ENCODE peak calls at places on chromosomes 4 and X, in four cellular contexts. S, F, G and C are unnamed samples.

GRCh38 chrX:123830309-123830708 is 29.5 kb upstream of the XIAP start:
- DNase-seq in S (peak), F (no peak), G (peak), C (peak)

GRCh38 chr4:1779588-1780382 is 13.3 kb upstream of the FGFR3 start:
- DNase-seq in S (no peak), F (no peak), G (no peak), C (no peak)

GRCh38 chr4:174631901-174632758 is 109.8 kb upstream of the HPGD start:
- DNase-seq in S (no peak), F (no peak), G (peak), C (no peak)

GRCh38 chr4:74374561-74375327 is 9.8 kb downstream of the EREG start:
- DNase-seq in S (peak), F (no peak), G (peak), C (peak)

GRCh38 chrX:18549643-18550042 is 122.3 kb downstream of the RS1 start:
- DNase-seq in S (no peak), F (no peak), G (no peak), C (no peak)

GRCh38 chr4:38468491-38468890 is 195.5 kb upstream of the KLF3 start:
- DNase-seq in S (no peak), F (no peak), G (no peak), C (no peak)

GRCh38 chrX:1248381-1249061 is 20.1 kb upstream of the CSF2RA start:
- DNase-seq in S (no peak), F (no peak), G (no peak), C (peak)

GRCh38 chr4:55435136-55435535 is 39.4 kb downstream of the TMEM165 start:
- DNase-seq in S (no peak), F (no peak), G (no peak), C (no peak)

GRCh38 chr4:10605746-10606482 is 78.7 kb downstream of the CLNK start:
- DNase-seq in S (no peak), F (no peak), G (no peak), C (no peak)

GRCh38 chr4:80213117-80213815 is 16.0 kb downstream of the PRDM8 start:
- DNase-seq in S (no peak), F (no peak), G (no peak), C (no peak)

GRCh38 chr4:81930506-81931238 is 443.1 kb downstream of the HNRNPD start:
- DNase-seq in S (no peak), F (no peak), G (no peak), C (no peak)

GRCh38 chr4:72358483-72358882 is 210.5 kb downstream of the ADAMTS3 start:
- DNase-seq in S (no peak), F (no peak), G (no peak), C (no peak)

DNA sequence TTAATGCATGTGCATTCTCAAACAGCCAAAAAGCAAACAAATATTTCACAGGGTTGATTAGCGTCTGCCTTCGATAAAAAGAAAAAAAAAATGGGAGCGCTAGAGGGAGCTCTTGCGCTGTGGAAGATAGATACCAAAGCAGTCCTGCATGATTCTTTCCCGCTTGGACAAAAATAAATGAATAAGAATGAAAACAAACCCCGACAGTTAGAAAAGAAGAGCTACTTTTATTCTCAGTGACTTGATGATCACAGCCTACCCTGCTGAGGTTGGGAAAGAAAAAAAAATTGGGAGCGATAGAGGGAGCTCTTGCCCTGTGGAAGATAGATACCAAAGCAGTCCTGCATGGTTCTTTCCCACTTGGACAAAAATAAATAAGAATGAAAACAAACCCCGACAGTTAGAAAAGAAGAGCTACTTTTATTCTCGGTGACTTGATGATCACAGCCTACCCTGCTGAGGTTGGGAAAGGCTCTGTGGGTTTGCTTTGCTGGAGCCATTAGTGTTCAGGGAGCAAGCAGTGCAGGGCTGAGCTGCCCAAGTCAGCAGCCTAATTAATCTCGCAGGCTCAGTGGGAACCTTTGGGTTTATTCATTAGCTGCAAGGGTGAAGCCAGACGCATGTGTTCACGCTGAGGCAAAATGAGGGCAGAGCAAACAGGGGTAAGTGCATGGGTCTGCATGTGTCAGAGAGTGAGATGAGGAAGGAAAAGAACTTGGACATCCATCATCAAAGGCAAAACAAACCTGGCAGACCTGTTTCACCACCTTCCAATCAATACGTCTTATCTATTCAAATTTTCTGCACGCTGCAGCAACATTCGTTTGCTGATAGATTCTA is 249.3 kb upstream of the PRKX start:
- DNase-seq in S (no peak), F (no peak), G (peak), C (no peak)
- TF ChIP-seq CTCF in S (peak), F (peak), G (peak), C (peak)

GRCh38 chr4:23857353-23857752 is 32.5 kb downstream of the PPARGC1A start:
- DNase-seq in S (no peak), F (no peak), G (no peak), C (no peak)
- TF ChIP-seq CTCF in S (peak), F (peak), G (no peak), C (no peak)

GRCh38 chr4:64581422-64581821 is 172.2 kb upstream of the TECRL start:
- DNase-seq in S (no peak), F (no peak), G (peak), C (no peak)

GRCh38 chr4:64584125-64584524 is 174.9 kb upstream of the TECRL start:
- DNase-seq in S (no peak), F (no peak), G (no peak), C (no peak)

GRCh38 chr4:64588507-64588906 is 179.3 kb upstream of the TECRL start:
- DNase-seq in S (no peak), F (no peak), G (no peak), C (no peak)

GRCh38 chr4:64582492-64582891 is 173.2 kb upstream of the TECRL start:
- DNase-seq in S (no peak), F (no peak), G (no peak), C (no peak)

GRCh38 chr4:64584981-64585557 is 175.8 kb upstream of the TECRL start:
- DNase-seq in S (no peak), F (no peak), G (peak), C (no peak)
- TF ChIP-seq CTCF in S (peak), F (peak), G (peak), C (peak)

GRCh38 chrX:47285762-47286320 is 53.0 kb downstream of the USP11 start:
- DNase-seq in S (no peak), F (no peak), G (no peak), C (no peak)
- TF ChIP-seq CTCF in S (no peak), F (no peak), G (no peak), C (no peak)

GRCh38 chr4:166991162-166991561 is 243.1 kb downstream of the SPOCK3 start:
- DNase-seq in S (no peak), F (no peak), G (no peak), C (no peak)

GRCh38 chr4:166996216-166996615 is 238.1 kb downstream of the SPOCK3 start:
- DNase-seq in S (no peak), F (no peak), G (no peak), C (no peak)

GRCh38 chr4:166989886-166990285 is 244.4 kb downstream of the SPOCK3 start:
- DNase-seq in S (no peak), F (no peak), G (no peak), C (no peak)

GRCh38 chr4:167000141-167000852 is 234.0 kb downstream of the SPOCK3 start:
- DNase-seq in S (no peak), F (no peak), G (no peak), C (no peak)

GRCh38 chr4:166994686-166995085 is 239.6 kb downstream of the SPOCK3 start:
- DNase-seq in S (no peak), F (no peak), G (no peak), C (no peak)
- TF ChIP-seq CTCF in S (no peak), F (no peak), G (no peak), C (no peak)

DNA sequence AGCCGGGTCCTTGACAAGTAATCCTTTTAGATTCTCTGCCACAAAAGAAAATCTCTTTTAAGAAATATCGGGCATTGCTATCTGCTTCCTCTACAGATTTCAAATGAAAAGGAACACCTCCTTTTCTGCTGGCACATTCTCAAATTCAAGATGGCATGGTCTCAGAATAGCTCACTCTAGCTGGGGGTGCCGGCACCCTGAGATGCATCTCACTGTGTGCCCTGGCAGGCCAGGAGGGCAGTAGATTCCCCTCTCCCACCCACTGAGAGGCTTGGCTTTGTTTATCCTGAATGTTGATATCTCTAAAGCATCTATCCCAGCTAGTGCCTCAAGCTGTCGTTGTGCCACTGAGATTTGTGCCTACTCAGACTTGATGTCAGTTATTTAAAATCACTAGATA is 319.5 kb downstream of the ARHGAP10 start:
- DNase-seq in S (no peak), F (no peak), G (no peak), C (no peak)
- TF ChIP-seq CTCF in S (no peak), F (no peak), G (no peak), C (no peak)